ENCODE peak calls at places on chromosomes 4 and X, in eight cellular contexts. One of them, this sample, is unnamed.

GRCh38 chr4:161813889-161814288 is 349.9 kb downstream of the FSTL5 start:
- DNase-seq in GM12892: no peak
- DNase-seq in tibial nerve: no peak
- DNase-seq in esophagus squamous epithelium: no peak
- DNase-seq in transverse colon: no peak
- DNase-seq in Peyer's patch: no peak
- DNase-seq in H54: no peak
- DNase-seq in K562: no peak
- DNase-seq in this sample: no peak

GRCh38 chrX:2967998-2968909 is 38.1 kb upstream of the ARSH start:
- DNase-seq in GM12892: no peak
- DNase-seq in tibial nerve: no peak
- DNase-seq in esophagus squamous epithelium: no peak
- DNase-seq in transverse colon: peak
- DNase-seq in Peyer's patch: no peak
- DNase-seq in H54: peak
- DNase-seq in K562: no peak
- DNase-seq in this sample: no peak

GRCh38 chr4:128715616-128716015 is 93.9 kb upstream of the JADE1 start:
- DNase-seq in GM12892: no peak
- DNase-seq in tibial nerve: no peak
- DNase-seq in esophagus squamous epithelium: no peak
- DNase-seq in transverse colon: no peak
- DNase-seq in Peyer's patch: no peak
- DNase-seq in H54: no peak
- DNase-seq in K562: no peak
- DNase-seq in this sample: no peak

GRCh38 chr4:113603926-113604325 is 157.6 kb downstream of the CAMK2D start:
- DNase-seq in GM12892: no peak
- DNase-seq in tibial nerve: no peak
- DNase-seq in esophagus squamous epithelium: no peak
- DNase-seq in transverse colon: no peak
- DNase-seq in Peyer's patch: no peak
- DNase-seq in H54: no peak
- DNase-seq in K562: no peak
- DNase-seq in this sample: no peak

GRCh38 chr4:161937596-161937995 is 226.2 kb downstream of the FSTL5 start:
- DNase-seq in GM12892: no peak
- DNase-seq in tibial nerve: no peak
- DNase-seq in esophagus squamous epithelium: no peak
- DNase-seq in transverse colon: no peak
- DNase-seq in Peyer's patch: no peak
- DNase-seq in H54: no peak
- DNase-seq in K562: no peak
- DNase-seq in this sample: no peak

GRCh38 chr4:127309360-127310095 is 323.2 kb upstream of the INTU start:
- DNase-seq in GM12892: no peak
- DNase-seq in tibial nerve: peak
- DNase-seq in esophagus squamous epithelium: no peak
- DNase-seq in transverse colon: no peak
- DNase-seq in Peyer's patch: no peak
- DNase-seq in H54: no peak
- DNase-seq in K562: no peak
- DNase-seq in this sample: no peak

GRCh38 chr4:105990933-105991332 is 95.7 kb downstream of the NPNT start:
- DNase-seq in GM12892: no peak
- DNase-seq in tibial nerve: peak
- DNase-seq in esophagus squamous epithelium: no peak
- DNase-seq in transverse colon: peak
- DNase-seq in Peyer's patch: no peak
- DNase-seq in H54: peak
- DNase-seq in K562: no peak
- DNase-seq in this sample: no peak

GRCh38 chrX:35276115-35276514 is 333.5 kb downstream of the FAM47B start:
- DNase-seq in GM12892: no peak
- DNase-seq in tibial nerve: no peak
- DNase-seq in esophagus squamous epithelium: no peak
- DNase-seq in transverse colon: no peak
- DNase-seq in Peyer's patch: no peak
- DNase-seq in H54: no peak
- DNase-seq in K562: no peak
- DNase-seq in this sample: no peak

GRCh38 chr4:150224896-150225591 is 146.8 kb downstream of the DCLK2 start:
- DNase-seq in GM12892: no peak
- DNase-seq in tibial nerve: no peak
- DNase-seq in esophagus squamous epithelium: no peak
- DNase-seq in transverse colon: no peak
- DNase-seq in Peyer's patch: no peak
- DNase-seq in H54: no peak
- DNase-seq in K562: no peak
- DNase-seq in this sample: no peak

GRCh38 chr4:57591073-57591472 is 480.9 kb upstream of the IGFBP7 start:
- DNase-seq in GM12892: no peak
- DNase-seq in tibial nerve: no peak
- DNase-seq in esophagus squamous epithelium: no peak
- DNase-seq in transverse colon: no peak
- DNase-seq in Peyer's patch: no peak
- DNase-seq in H54: no peak
- DNase-seq in K562: no peak
- DNase-seq in this sample: no peak

GRCh38 chr4:25258980-25259578 is 25.2 kb downstream of the PI4K2B start:
- DNase-seq in GM12892: no peak
- DNase-seq in tibial nerve: no peak
- DNase-seq in esophagus squamous epithelium: no peak
- DNase-seq in transverse colon: no peak
- DNase-seq in Peyer's patch: no peak
- DNase-seq in H54: peak
- DNase-seq in K562: no peak
- DNase-seq in this sample: no peak

GRCh38 chrX:132940727-132941162 is 17.7 kb downstream of the HS6ST2 start:
- DNase-seq in GM12892: no peak
- DNase-seq in tibial nerve: no peak
- DNase-seq in esophagus squamous epithelium: no peak
- DNase-seq in transverse colon: no peak
- DNase-seq in Peyer's patch: no peak
- DNase-seq in H54: no peak
- DNase-seq in K562: peak
- DNase-seq in this sample: no peak

GRCh38 chrX:121062289-121062688 is 14.9 kb downstream of the GLUD2 start:
- DNase-seq in GM12892: no peak
- DNase-seq in tibial nerve: no peak
- DNase-seq in esophagus squamous epithelium: no peak
- DNase-seq in transverse colon: no peak
- DNase-seq in Peyer's patch: no peak
- DNase-seq in H54: no peak
- DNase-seq in K562: no peak
- DNase-seq in this sample: no peak

GRCh38 chr4:87911252-87911774 is 64.2 kb upstream of the SPP1 start:
- DNase-seq in GM12892: no peak
- DNase-seq in tibial nerve: no peak
- DNase-seq in esophagus squamous epithelium: no peak
- DNase-seq in transverse colon: no peak
- DNase-seq in Peyer's patch: no peak
- DNase-seq in H54: no peak
- DNase-seq in K562: no peak
- DNase-seq in this sample: no peak

GRCh38 chrX:25175743-25176142 is 160.0 kb upstream of the ARX start:
- DNase-seq in GM12892: no peak
- DNase-seq in tibial nerve: no peak
- DNase-seq in esophagus squamous epithelium: no peak
- DNase-seq in transverse colon: no peak
- DNase-seq in Peyer's patch: no peak
- DNase-seq in H54: no peak
- DNase-seq in K562: no peak
- DNase-seq in this sample: no peak

GRCh38 chr4:111960241-111960667 is 185.0 kb upstream of the FAM241A start:
- DNase-seq in GM12892: no peak
- DNase-seq in tibial nerve: no peak
- DNase-seq in esophagus squamous epithelium: no peak
- DNase-seq in transverse colon: no peak
- DNase-seq in Peyer's patch: no peak
- DNase-seq in H54: no peak
- DNase-seq in K562: no peak
- DNase-seq in this sample: no peak

GRCh38 chrX:40021647-40022046 is 76.1 kb downstream of the BCOR start:
- DNase-seq in GM12892: no peak
- DNase-seq in tibial nerve: no peak
- DNase-seq in esophagus squamous epithelium: no peak
- DNase-seq in transverse colon: no peak
- DNase-seq in Peyer's patch: no peak
- DNase-seq in H54: no peak
- DNase-seq in K562: no peak
- DNase-seq in this sample: no peak

GRCh38 chrX:106039920-106040319 is 1.4 kb upstream of the SERPINA7 start:
- DNase-seq in GM12892: no peak
- DNase-seq in tibial nerve: no peak
- DNase-seq in esophagus squamous epithelium: no peak
- DNase-seq in transverse colon: no peak
- DNase-seq in Peyer's patch: no peak
- DNase-seq in H54: no peak
- DNase-seq in K562: no peak
- DNase-seq in this sample: no peak

DNA sequence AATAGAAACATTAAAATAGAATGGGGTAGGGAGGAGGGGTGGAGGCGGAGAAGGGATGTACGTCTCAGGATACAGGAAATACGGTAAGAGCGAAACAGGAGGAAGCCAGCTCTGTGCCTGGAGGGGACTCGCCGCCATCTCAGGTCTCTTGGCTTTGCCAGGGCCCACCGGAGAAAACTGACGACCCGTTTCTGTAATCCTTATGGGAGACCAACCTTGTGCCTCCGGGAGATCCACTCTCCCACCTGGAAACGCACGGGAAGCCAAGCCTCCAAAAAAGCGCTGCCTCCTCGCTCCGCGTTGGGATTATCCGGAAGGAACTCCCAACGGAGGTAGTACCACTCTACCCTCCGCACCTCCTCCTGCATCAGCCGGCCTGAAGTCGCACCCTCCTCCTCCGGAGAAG is at the start of gene NBDY:
- DNase-seq in GM12892: no peak
- DNase-seq in tibial nerve: peak
- DNase-seq in esophagus squamous epithelium: no peak
- DNase-seq in transverse colon: peak
- DNase-seq in Peyer's patch: peak
- DNase-seq in H54: no peak
- DNase-seq in K562: peak
- DNase-seq in this sample: peak
- TF ChIP-seq POLR2A in GM12892: no peak
- TF ChIP-seq POLR2A in tibial nerve: no peak
- TF ChIP-seq POLR2A in esophagus squamous epithelium: no peak
- TF ChIP-seq POLR2A in transverse colon: no peak
- TF ChIP-seq POLR2A in Peyer's patch: no peak
- TF ChIP-seq POLR2A in H54: peak
- TF ChIP-seq POLR2A in K562: no peak
- TF ChIP-seq POLR2A in this sample: peak

GRCh38 chrX:30657542-30658238 is 4.5 kb downstream of the GK start:
- DNase-seq in GM12892: no peak
- DNase-seq in tibial nerve: no peak
- DNase-seq in esophagus squamous epithelium: no peak
- DNase-seq in transverse colon: no peak
- DNase-seq in Peyer's patch: no peak
- DNase-seq in H54: no peak
- DNase-seq in K562: no peak
- DNase-seq in this sample: no peak

GRCh38 chrX:30659421-30659820 is 6.2 kb downstream of the GK start:
- DNase-seq in GM12892: no peak
- DNase-seq in tibial nerve: no peak
- DNase-seq in esophagus squamous epithelium: no peak
- DNase-seq in transverse colon: no peak
- DNase-seq in Peyer's patch: no peak
- DNase-seq in H54: peak
- DNase-seq in K562: peak
- DNase-seq in this sample: peak

GRCh38 chrX:30653415-30654131 is at the start of gene GK:
- DNase-seq in GM12892: no peak
- DNase-seq in tibial nerve: no peak
- DNase-seq in esophagus squamous epithelium: no peak
- DNase-seq in transverse colon: peak
- DNase-seq in Peyer's patch: peak
- DNase-seq in H54: no peak
- DNase-seq in K562: peak
- DNase-seq in this sample: peak

GRCh38 chrX:30652527-30653414 is 452 bp upstream of the GK start:
- DNase-seq in GM12892: peak
- DNase-seq in tibial nerve: peak
- DNase-seq in esophagus squamous epithelium: peak
- DNase-seq in transverse colon: peak
- DNase-seq in Peyer's patch: peak
- DNase-seq in H54: peak
- DNase-seq in K562: peak
- DNase-seq in this sample: peak

GRCh38 chrX:30654989-30655607 is 1.9 kb downstream of the GK start:
- DNase-seq in GM12892: no peak
- DNase-seq in tibial nerve: no peak
- DNase-seq in esophagus squamous epithelium: no peak
- DNase-seq in transverse colon: no peak
- DNase-seq in Peyer's patch: no peak
- DNase-seq in H54: no peak
- DNase-seq in K562: no peak
- DNase-seq in this sample: no peak
- TF ChIP-seq POLR2A in GM12892: no peak
- TF ChIP-seq POLR2A in tibial nerve: no peak
- TF ChIP-seq POLR2A in esophagus squamous epithelium: no peak
- TF ChIP-seq POLR2A in transverse colon: no peak
- TF ChIP-seq POLR2A in Peyer's patch: no peak
- TF ChIP-seq POLR2A in H54: no peak
- TF ChIP-seq POLR2A in K562: no peak
- TF ChIP-seq POLR2A in this sample: no peak

DNA sequence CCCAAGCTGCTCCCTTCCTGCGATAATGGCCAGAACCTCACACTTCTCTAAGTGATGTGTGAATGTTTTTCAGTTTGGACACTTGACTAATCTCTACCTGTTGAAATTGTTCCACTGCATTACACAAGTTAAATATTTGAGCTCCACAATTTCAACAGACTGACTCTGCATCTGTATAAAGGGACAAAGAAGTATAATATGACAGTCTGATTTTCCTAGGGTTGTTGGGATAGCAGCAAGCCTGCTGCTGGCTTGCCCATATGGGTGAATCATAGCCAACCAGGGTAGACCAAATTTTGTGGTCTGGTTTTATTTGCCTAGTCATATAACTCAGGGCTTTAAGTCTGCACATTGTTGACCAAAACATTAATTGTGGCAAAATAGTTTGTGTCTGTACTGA is 534.4 kb downstream of the RAB28 start:
- DNase-seq in GM12892: no peak
- DNase-seq in tibial nerve: no peak
- DNase-seq in esophagus squamous epithelium: no peak
- DNase-seq in transverse colon: no peak
- DNase-seq in Peyer's patch: no peak
- DNase-seq in H54: no peak
- DNase-seq in K562: no peak
- DNase-seq in this sample: no peak
- TF ChIP-seq POLR2A in GM12892: no peak
- TF ChIP-seq POLR2A in tibial nerve: no peak
- TF ChIP-seq POLR2A in esophagus squamous epithelium: no peak
- TF ChIP-seq POLR2A in transverse colon: no peak
- TF ChIP-seq POLR2A in Peyer's patch: no peak
- TF ChIP-seq POLR2A in H54: no peak
- TF ChIP-seq POLR2A in K562: no peak
- TF ChIP-seq POLR2A in this sample: no peak

GRCh38 chr4:20773144-20773997 is 73.1 kb downstream of the PACRGL start:
- DNase-seq in GM12892: peak
- DNase-seq in tibial nerve: peak
- DNase-seq in esophagus squamous epithelium: no peak
- DNase-seq in transverse colon: peak
- DNase-seq in Peyer's patch: peak
- DNase-seq in H54: peak
- DNase-seq in K562: peak
- DNase-seq in this sample: peak

GRCh38 chr4:20778896-20779295 is 78.6 kb downstream of the PACRGL start:
- DNase-seq in GM12892: no peak
- DNase-seq in tibial nerve: no peak
- DNase-seq in esophagus squamous epithelium: no peak
- DNase-seq in transverse colon: no peak
- DNase-seq in Peyer's patch: no peak
- DNase-seq in H54: no peak
- DNase-seq in K562: no peak
- DNase-seq in this sample: no peak
- TF ChIP-seq POLR2A in GM12892: no peak
- TF ChIP-seq POLR2A in tibial nerve: no peak
- TF ChIP-seq POLR2A in esophagus squamous epithelium: no peak
- TF ChIP-seq POLR2A in transverse colon: no peak
- TF ChIP-seq POLR2A in Peyer's patch: no peak
- TF ChIP-seq POLR2A in H54: no peak
- TF ChIP-seq POLR2A in K562: no peak
- TF ChIP-seq POLR2A in this sample: no peak